ENCODE peak calls at places on chromosomes 16 and 17, in ten cellular contexts. One of them, this sample, is unnamed.

GRCh38 chr17:42038221-42038973 is 12.0 kb downstream of the C17orf113 start:
- DNase-seq in H7: peak; percentile 71
- DNase-seq in epithelial cell of proximal tubule: no peak
- DNase-seq in AG09309: no peak
- DNase-seq in tibial artery: no peak
- DNase-seq in dorsolateral prefrontal cortex: no peak
- DNase-seq in stomach: no peak
- DNase-seq in psoas muscle: no peak
- DNase-seq in colonic mucosa: no peak
- DNase-seq in fibroblast of pulmonary artery: no peak
- DNase-seq in this sample: no peak

GRCh38 chr17:82780195-82780594 is 28.3 kb downstream of the TBCD start:
- DNase-seq in epithelial cell of proximal tubule: no peak
- DNase-seq in colonic mucosa: no peak
- DNase-seq in AG09309: no peak
- DNase-seq in stomach: no peak
- DNase-seq in dorsolateral prefrontal cortex: no peak
- DNase-seq in psoas muscle: no peak
- DNase-seq in H7: no peak
- DNase-seq in fibroblast of pulmonary artery: no peak
- DNase-seq in tibial artery: no peak
- DNase-seq in this sample: no peak

GRCh38 chr16:26795184-26795583 is 271.5 kb upstream of the C16orf82 start:
- DNase-seq in epithelial cell of proximal tubule: no peak
- DNase-seq in H7: peak; percentile 22
- DNase-seq in AG09309: no peak
- DNase-seq in tibial artery: no peak
- DNase-seq in stomach: no peak
- DNase-seq in fibroblast of pulmonary artery: no peak
- DNase-seq in colonic mucosa: no peak
- DNase-seq in psoas muscle: no peak
- DNase-seq in dorsolateral prefrontal cortex: no peak
- DNase-seq in this sample: peak; percentile 42

GRCh38 chr17:77151236-77151635 is 10.5 kb downstream of the SEC14L1 start:
- DNase-seq in stomach: no peak
- DNase-seq in psoas muscle: no peak
- DNase-seq in fibroblast of pulmonary artery: no peak
- DNase-seq in dorsolateral prefrontal cortex: no peak
- DNase-seq in epithelial cell of proximal tubule: no peak
- DNase-seq in colonic mucosa: no peak
- DNase-seq in tibial artery: no peak
- DNase-seq in AG09309: no peak
- DNase-seq in H7: no peak
- DNase-seq in this sample: no peak

GRCh38 chr16:50195276-50195675 is 42.2 kb downstream of the TENT4B start:
- DNase-seq in H7: no peak
- DNase-seq in colonic mucosa: no peak
- DNase-seq in epithelial cell of proximal tubule: no peak
- DNase-seq in AG09309: peak; percentile 14
- DNase-seq in tibial artery: no peak
- DNase-seq in fibroblast of pulmonary artery: no peak
- DNase-seq in dorsolateral prefrontal cortex: no peak
- DNase-seq in stomach: no peak
- DNase-seq in psoas muscle: no peak
- DNase-seq in this sample: no peak

GRCh38 chr17:80663783-80664206 is 119.2 kb downstream of the RPTOR start:
- DNase-seq in tibial artery: no peak
- DNase-seq in stomach: no peak
- DNase-seq in AG09309: no peak
- DNase-seq in psoas muscle: peak; percentile 30
- DNase-seq in dorsolateral prefrontal cortex: no peak
- DNase-seq in fibroblast of pulmonary artery: peak; percentile 20
- DNase-seq in H7: no peak
- DNase-seq in epithelial cell of proximal tubule: no peak
- DNase-seq in colonic mucosa: no peak
- DNase-seq in this sample: peak; percentile 43

GRCh38 chr16:67884684-67885083 is at the start of gene NRN1L:
- DNase-seq in psoas muscle: peak; percentile 88
- DNase-seq in stomach: peak; percentile 89
- DNase-seq in fibroblast of pulmonary artery: peak; percentile 91
- DNase-seq in colonic mucosa: peak; percentile 77
- DNase-seq in tibial artery: peak; percentile 95
- DNase-seq in epithelial cell of proximal tubule: no peak
- DNase-seq in H7: peak; percentile 99
- DNase-seq in AG09309: no peak
- DNase-seq in dorsolateral prefrontal cortex: peak; percentile 98
- DNase-seq in this sample: no peak

GRCh38 chr17:64506201-64506575 is at the start of gene DDX5:
- DNase-seq in fibroblast of pulmonary artery: peak; percentile 97
- DNase-seq in epithelial cell of proximal tubule: peak; percentile 87
- DNase-seq in stomach: peak; percentile 98
- DNase-seq in colonic mucosa: peak; percentile 98
- DNase-seq in AG09309: peak; percentile 86
- DNase-seq in H7: peak; percentile 95
- DNase-seq in tibial artery: peak; percentile 97
- DNase-seq in dorsolateral prefrontal cortex: peak; percentile 96
- DNase-seq in psoas muscle: peak; percentile 98
- DNase-seq in this sample: no peak

GRCh38 chr16:35305476-35305875 is 1846.1 kb downstream of the TP53TG3F start:
- DNase-seq in tibial artery: no peak
- DNase-seq in fibroblast of pulmonary artery: no peak
- DNase-seq in AG09309: no peak
- DNase-seq in H7: no peak
- DNase-seq in epithelial cell of proximal tubule: no peak
- DNase-seq in dorsolateral prefrontal cortex: no peak
- DNase-seq in colonic mucosa: no peak
- DNase-seq in stomach: no peak
- DNase-seq in psoas muscle: no peak
- DNase-seq in this sample: no peak

GRCh38 chr17:59542960-59543635 is 22.3 kb upstream of the DHX40 start:
- DNase-seq in AG09309: no peak
- DNase-seq in stomach: no peak
- DNase-seq in tibial artery: no peak
- DNase-seq in dorsolateral prefrontal cortex: no peak
- DNase-seq in fibroblast of pulmonary artery: no peak
- DNase-seq in colonic mucosa: no peak
- DNase-seq in epithelial cell of proximal tubule: no peak
- DNase-seq in psoas muscle: no peak
- DNase-seq in H7: no peak
- DNase-seq in this sample: peak; percentile 9

GRCh38 chr17:59550703-59551102 is 14.7 kb upstream of the DHX40 start:
- DNase-seq in psoas muscle: no peak
- DNase-seq in fibroblast of pulmonary artery: no peak
- DNase-seq in AG09309: no peak
- DNase-seq in dorsolateral prefrontal cortex: no peak
- DNase-seq in colonic mucosa: no peak
- DNase-seq in H7: no peak
- DNase-seq in epithelial cell of proximal tubule: no peak
- DNase-seq in stomach: no peak
- DNase-seq in tibial artery: no peak
- DNase-seq in this sample: no peak

GRCh38 chr17:59545942-59546341 is 19.5 kb upstream of the DHX40 start:
- DNase-seq in fibroblast of pulmonary artery: no peak
- DNase-seq in H7: no peak
- DNase-seq in psoas muscle: no peak
- DNase-seq in epithelial cell of proximal tubule: no peak
- DNase-seq in tibial artery: no peak
- DNase-seq in AG09309: no peak
- DNase-seq in dorsolateral prefrontal cortex: no peak
- DNase-seq in stomach: no peak
- DNase-seq in colonic mucosa: no peak
- DNase-seq in this sample: no peak

DNA sequence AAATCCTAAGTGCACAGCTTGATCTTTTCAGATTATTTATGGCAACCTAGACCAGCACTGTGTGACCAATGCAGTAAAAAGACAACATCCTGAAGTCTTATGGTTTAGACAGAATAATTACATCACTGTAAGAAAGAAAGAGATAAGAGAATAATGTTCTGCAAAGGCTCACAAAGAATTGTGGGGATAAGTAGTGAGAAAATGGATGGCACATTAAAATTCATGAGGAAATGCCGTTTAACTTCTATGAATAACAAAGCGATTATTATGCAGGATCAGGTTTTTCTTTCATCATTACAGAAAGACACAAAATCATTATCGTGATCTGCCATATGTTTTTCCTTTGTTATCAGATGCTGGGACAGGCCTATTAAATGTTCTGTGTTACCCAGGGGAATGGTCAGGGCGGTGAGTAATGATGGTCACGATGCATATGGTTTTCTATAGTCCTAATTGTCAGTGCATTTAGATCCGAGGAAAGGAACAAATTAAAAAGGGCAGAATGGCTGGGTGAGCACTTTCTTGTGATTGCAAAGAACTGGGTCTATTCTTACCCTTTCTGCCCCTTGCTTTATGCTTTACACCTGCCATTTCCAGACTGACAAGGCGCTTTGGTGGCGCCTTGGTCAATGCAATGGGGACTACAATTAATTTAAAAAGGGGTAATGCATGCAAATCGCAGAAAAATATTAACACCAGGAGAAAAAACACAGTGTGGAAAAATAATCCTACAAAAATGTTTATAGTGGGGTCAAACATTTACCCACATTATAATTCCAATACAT is 18.1 kb upstream of the DHX40 start:
- DNase-seq in H7: no peak
- DNase-seq in AG09309: no peak
- DNase-seq in psoas muscle: no peak
- DNase-seq in colonic mucosa: no peak
- DNase-seq in stomach: no peak
- DNase-seq in dorsolateral prefrontal cortex: no peak
- DNase-seq in fibroblast of pulmonary artery: peak; percentile 28
- DNase-seq in tibial artery: no peak
- DNase-seq in epithelial cell of proximal tubule: no peak
- DNase-seq in this sample: peak; percentile 70
- H3K4me3 ChIP-seq in H7: no peak overlapping the region
- H3K4me3 ChIP-seq in AG09309: no peak overlapping the region
- H3K4me3 ChIP-seq in psoas muscle: no peak overlapping the region
- H3K4me3 ChIP-seq in colonic mucosa: no peak overlapping the region
- H3K4me3 ChIP-seq in stomach: no peak overlapping the region
- H3K4me3 ChIP-seq in dorsolateral prefrontal cortex: no peak overlapping the region
- H3K4me3 ChIP-seq in fibroblast of pulmonary artery: no peak overlapping the region
- H3K4me3 ChIP-seq in tibial artery: no peak overlapping the region
- H3K4me3 ChIP-seq in epithelial cell of proximal tubule: no peak overlapping the region
- H3K4me3 ChIP-seq in this sample: no peak overlapping the region

GRCh38 chr17:35312790-35313711 is 60.4 kb downstream of the SLFN11 start:
- DNase-seq in H7: peak; percentile 67
- DNase-seq in tibial artery: peak; percentile 68
- DNase-seq in colonic mucosa: peak; percentile 45
- DNase-seq in dorsolateral prefrontal cortex: no peak
- DNase-seq in AG09309: peak; percentile 46
- DNase-seq in psoas muscle: peak; percentile 24
- DNase-seq in fibroblast of pulmonary artery: peak; percentile 86
- DNase-seq in epithelial cell of proximal tubule: peak; percentile 16
- DNase-seq in stomach: peak; percentile 37
- DNase-seq in this sample: peak; percentile 87
- H3K4me3 ChIP-seq in H7: peak overlapping the region; percentile 62
- H3K4me3 ChIP-seq in tibial artery: peak overlapping the region; percentile 37
- H3K4me3 ChIP-seq in colonic mucosa: peak overlapping the region; percentile 21
- H3K4me3 ChIP-seq in dorsolateral prefrontal cortex: peak overlapping the region; percentile 0
- H3K4me3 ChIP-seq in AG09309: no peak overlapping the region
- H3K4me3 ChIP-seq in psoas muscle: peak overlapping the region; percentile 63
- H3K4me3 ChIP-seq in fibroblast of pulmonary artery: peak overlapping the region; percentile 20
- H3K4me3 ChIP-seq in epithelial cell of proximal tubule: no peak overlapping the region
- H3K4me3 ChIP-seq in stomach: peak overlapping the region; percentile 36
- H3K4me3 ChIP-seq in this sample: no peak overlapping the region

GRCh38 chr17:58590377-58590776 is 75.9 kb upstream of the MTMR4 start:
- DNase-seq in epithelial cell of proximal tubule: no peak
- DNase-seq in dorsolateral prefrontal cortex: no peak
- DNase-seq in AG09309: no peak
- DNase-seq in H7: no peak
- DNase-seq in fibroblast of pulmonary artery: no peak
- DNase-seq in psoas muscle: no peak
- DNase-seq in tibial artery: no peak
- DNase-seq in stomach: no peak
- DNase-seq in colonic mucosa: no peak
- DNase-seq in this sample: no peak

GRCh38 chr17:58585554-58585953 is 71.1 kb upstream of the MTMR4 start:
- DNase-seq in tibial artery: no peak
- DNase-seq in H7: no peak
- DNase-seq in stomach: no peak
- DNase-seq in colonic mucosa: no peak
- DNase-seq in epithelial cell of proximal tubule: no peak
- DNase-seq in psoas muscle: no peak
- DNase-seq in fibroblast of pulmonary artery: no peak
- DNase-seq in dorsolateral prefrontal cortex: no peak
- DNase-seq in AG09309: no peak
- DNase-seq in this sample: no peak

GRCh38 chr17:58587713-58588117 is 73.3 kb upstream of the MTMR4 start:
- DNase-seq in AG09309: no peak
- DNase-seq in fibroblast of pulmonary artery: peak; percentile 50
- DNase-seq in H7: peak; percentile 83
- DNase-seq in epithelial cell of proximal tubule: no peak
- DNase-seq in colonic mucosa: peak; percentile 40
- DNase-seq in psoas muscle: peak; percentile 20
- DNase-seq in stomach: peak; percentile 62
- DNase-seq in dorsolateral prefrontal cortex: peak; percentile 45
- DNase-seq in tibial artery: peak; percentile 67
- DNase-seq in this sample: peak; percentile 59

GRCh38 chr17:58583486-58583885 is 69.0 kb upstream of the MTMR4 start:
- DNase-seq in psoas muscle: no peak
- DNase-seq in H7: no peak
- DNase-seq in tibial artery: no peak
- DNase-seq in stomach: no peak
- DNase-seq in epithelial cell of proximal tubule: no peak
- DNase-seq in colonic mucosa: no peak
- DNase-seq in AG09309: no peak
- DNase-seq in fibroblast of pulmonary artery: no peak
- DNase-seq in dorsolateral prefrontal cortex: no peak
- DNase-seq in this sample: no peak

DNA sequence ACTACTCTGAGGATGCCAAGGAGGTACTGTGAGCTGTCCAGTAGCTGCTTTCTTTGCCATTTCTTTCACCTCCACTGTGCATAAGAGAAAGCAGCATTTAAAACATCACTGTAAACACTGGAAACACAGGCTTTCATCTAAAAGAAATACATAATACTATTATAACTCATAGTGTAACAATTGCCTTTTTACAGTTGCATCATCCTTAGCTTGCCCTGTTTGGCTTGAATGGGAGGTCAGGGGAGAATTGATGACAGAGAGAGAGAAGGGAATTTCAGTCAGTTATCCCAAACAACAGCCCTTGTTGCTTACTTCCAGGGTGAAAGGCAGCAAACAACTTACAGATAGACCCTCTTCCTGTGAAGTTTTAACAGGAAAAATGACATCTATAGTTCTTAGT is 71.6 kb upstream of the MTMR4 start:
- DNase-seq in psoas muscle: no peak
- DNase-seq in dorsolateral prefrontal cortex: no peak
- DNase-seq in epithelial cell of proximal tubule: no peak
- DNase-seq in tibial artery: no peak
- DNase-seq in AG09309: no peak
- DNase-seq in colonic mucosa: no peak
- DNase-seq in fibroblast of pulmonary artery: no peak
- DNase-seq in stomach: no peak
- DNase-seq in H7: no peak
- DNase-seq in this sample: no peak
- H3K4me3 ChIP-seq in psoas muscle: no peak overlapping the region
- H3K4me3 ChIP-seq in dorsolateral prefrontal cortex: no peak overlapping the region
- H3K4me3 ChIP-seq in epithelial cell of proximal tubule: no peak overlapping the region
- H3K4me3 ChIP-seq in tibial artery: no peak overlapping the region
- H3K4me3 ChIP-seq in AG09309: no peak overlapping the region
- H3K4me3 ChIP-seq in colonic mucosa: no peak overlapping the region
- H3K4me3 ChIP-seq in fibroblast of pulmonary artery: no peak overlapping the region
- H3K4me3 ChIP-seq in stomach: no peak overlapping the region
- H3K4me3 ChIP-seq in H7: no peak overlapping the region
- H3K4me3 ChIP-seq in this sample: no peak overlapping the region

GRCh38 chr17:40613755-40614154 is 33.9 kb downstream of the SMARCE1 start:
- DNase-seq in psoas muscle: no peak
- DNase-seq in stomach: no peak
- DNase-seq in colonic mucosa: no peak
- DNase-seq in epithelial cell of proximal tubule: no peak
- DNase-seq in tibial artery: no peak
- DNase-seq in dorsolateral prefrontal cortex: no peak
- DNase-seq in fibroblast of pulmonary artery: no peak
- DNase-seq in H7: no peak
- DNase-seq in AG09309: no peak
- DNase-seq in this sample: no peak
- H3K4me3 ChIP-seq in psoas muscle: no peak overlapping the region
- H3K4me3 ChIP-seq in stomach: no peak overlapping the region
- H3K4me3 ChIP-seq in colonic mucosa: no peak overlapping the region
- H3K4me3 ChIP-seq in epithelial cell of proximal tubule: no peak overlapping the region
- H3K4me3 ChIP-seq in tibial artery: no peak overlapping the region
- H3K4me3 ChIP-seq in dorsolateral prefrontal cortex: no peak overlapping the region
- H3K4me3 ChIP-seq in fibroblast of pulmonary artery: no peak overlapping the region
- H3K4me3 ChIP-seq in H7: no peak overlapping the region
- H3K4me3 ChIP-seq in AG09309: no peak overlapping the region
- H3K4me3 ChIP-seq in this sample: no peak overlapping the region